ENCODE peak calls at places on chromosomes 6 and 20, in four cellular contexts. Y is K562, P is A549, T is HepG2. A is an unnamed sample.

GRCh38 chr20:17867119-17867518 is 101.5 kb downstream of the SNX5 start:
- DNase-seq in Y (no peak), P (no peak), T (no peak), A (no peak)

GRCh38 chr6:39203804-39204495 is 25.3 kb downstream of the KCNK5 start:
- DNase-seq in Y (peak), P (peak), T (no peak), A (peak)

GRCh38 chr6:30411515-30412207 is 66.7 kb downstream of the RPP21 start:
- DNase-seq in Y (peak), P (no peak), T (peak), A (peak)

GRCh38 chr20:24736844-24737211 is 212.2 kb upstream of the CST7 start:
- DNase-seq in Y (no peak), P (no peak), T (no peak), A (no peak)

GRCh38 chr6:37919417-37920157 is 100.1 kb downstream of the ZFAND3 start:
- DNase-seq in Y (no peak), P (no peak), T (no peak), A (no peak)

GRCh38 chr6:144415014-144415413 is 129.9 kb downstream of the UTRN start:
- DNase-seq in Y (no peak), P (peak), T (peak), A (no peak)

GRCh38 chr6:27630727-27631613 is 158.1 kb upstream of the ZNF184 start:
- DNase-seq in Y (peak), P (peak), T (peak), A (peak)

GRCh38 chr20:40336530-40336929 is 352.5 kb downstream of the MAFB start:
- DNase-seq in Y (no peak), P (no peak), T (no peak), A (no peak)

GRCh38 chr6:137390264-137390787 is 103.9 kb downstream of the OLIG3 start:
- DNase-seq in Y (no peak), P (no peak), T (no peak), A (no peak)

GRCh38 chr20:49398401-49399144 is 83.9 kb downstream of the KCNB1 start:
- DNase-seq in Y (peak), P (peak), T (no peak), A (no peak)

GRCh38 chr6:3789018-3789895 is 37.7 kb upstream of the PXDC1 start:
- DNase-seq in Y (no peak), P (no peak), T (peak), A (no peak)

GRCh38 chr20:49989234-49990065 is 6.7 kb downstream of the SNAI1 start:
- DNase-seq in Y (peak), P (no peak), T (no peak), A (peak)

GRCh38 chr20:51447097-51447764 is 95.3 kb downstream of the NFATC2 start:
- DNase-seq in Y (no peak), P (peak), T (peak), A (no peak)

GRCh38 chr6:14456941-14457340 is 339.4 kb downstream of the CD83 start:
- DNase-seq in Y (no peak), P (no peak), T (no peak), A (no peak)

GRCh38 chr6:41536884-41537347 is 9.3 kb upstream of the FOXP4 start:
- DNase-seq in Y (no peak), P (no peak), T (no peak), A (no peak)

GRCh38 chr6:28648878-28649375 is 123.2 kb downstream of the GPX5 start:
- DNase-seq in Y (no peak), P (peak), T (no peak), A (no peak)

GRCh38 chr6:30683137-30683979 is 3.1 kb downstream of the PPP1R18 start:
- DNase-seq in Y (no peak), P (no peak), T (no peak), A (no peak)

GRCh38 chr6:20441921-20442320 is 40.2 kb downstream of the E2F3 start:
- DNase-seq in Y (no peak), P (no peak), T (peak), A (no peak)

GRCh38 chr6:94389218-94389617 is 969.9 kb upstream of the EPHA7 start:
- DNase-seq in Y (no peak), P (no peak), T (no peak), A (no peak)

GRCh38 chr20:59751075-59751711 is 146.9 kb downstream of the PHACTR3 start:
- DNase-seq in Y (peak), P (peak), T (peak), A (peak)

GRCh38 chr20:64244870-64245603 is 10.5 kb upstream of the PCMTD2 start:
- DNase-seq in Y (no peak), P (no peak), T (no peak), A (no peak)

GRCh38 chr20:12660918-12661317 is 347.9 kb upstream of the SPTLC3 start:
- DNase-seq in Y (no peak), P (no peak), T (peak), A (peak)

GRCh38 chr6:3315841-3316240 is 57.1 kb downstream of the PSMG4 start:
- DNase-seq in Y (no peak), P (no peak), T (no peak), A (no peak)

GRCh38 chr6:150418825-150419594 is 50.2 kb downstream of the IYD start:
- DNase-seq in Y (peak), P (peak), T (peak), A (peak)

GRCh38 chr6:157586476-157587126 is 205.6 kb downstream of the ZDHHC14 start:
- DNase-seq in Y (no peak), P (no peak), T (peak), A (no peak)

GRCh38 chr20:50259705-50260479 is 69.3 kb downstream of the CEBPB start:
- DNase-seq in Y (peak), P (no peak), T (no peak), A (no peak)

GRCh38 chr6:16163535-16164300 is 34.8 kb downstream of the MYLIP start:
- DNase-seq in Y (no peak), P (no peak), T (no peak), A (no peak)

GRCh38 chr6:16165641-16166040 is 36.8 kb downstream of the MYLIP start:
- DNase-seq in Y (no peak), P (no peak), T (no peak), A (no peak)

GRCh38 chr6:16168858-16169257 is 40.0 kb downstream of the MYLIP start:
- DNase-seq in Y (no peak), P (no peak), T (peak), A (no peak)

GRCh38 chr6:16168121-16168520 is 39.2 kb downstream of the MYLIP start:
- DNase-seq in Y (no peak), P (no peak), T (no peak), A (no peak)

GRCh38 chr6:16167219-16167618 is 38.3 kb downstream of the MYLIP start:
- DNase-seq in Y (no peak), P (no peak), T (no peak), A (no peak)
- TF ChIP-seq USF2 in Y (no peak), P (no peak), T (no peak), A (no peak)

GRCh38 chr6:42615518-42615917 is 51.7 kb downstream of the UBR2 start:
- DNase-seq in Y (no peak), P (no peak), T (no peak), A (no peak)

GRCh38 chr6:42616716-42617115 is 52.9 kb downstream of the UBR2 start:
- DNase-seq in Y (no peak), P (no peak), T (no peak), A (no peak)

GRCh38 chr6:42619963-42620362 is 56.1 kb downstream of the UBR2 start:
- DNase-seq in Y (no peak), P (no peak), T (no peak), A (no peak)

GRCh38 chr6:42618105-42618504 is 54.3 kb downstream of the UBR2 start:
- DNase-seq in Y (no peak), P (no peak), T (no peak), A (no peak)

DNA sequence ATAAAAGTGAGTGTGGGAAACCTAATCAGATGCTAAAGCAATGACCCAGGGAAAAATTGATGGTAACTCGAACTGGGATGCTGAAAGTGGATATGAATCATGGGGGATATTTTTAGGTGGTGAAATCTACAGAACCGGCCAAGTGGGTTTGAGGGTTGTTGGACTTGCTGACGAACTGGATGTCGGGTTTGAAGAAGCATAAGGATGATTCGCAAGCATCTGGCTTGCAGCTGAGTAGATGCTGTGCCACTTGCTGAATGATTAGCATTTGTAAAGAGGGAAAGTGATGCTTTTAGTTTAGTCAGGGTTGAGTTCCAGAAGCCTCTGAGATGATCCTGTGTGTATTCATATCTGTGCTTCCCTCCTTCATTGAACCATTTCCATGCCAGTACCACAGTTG is 54.9 kb downstream of the UBR2 start:
- DNase-seq in Y (no peak), P (no peak), T (no peak), A (no peak)
- TF ChIP-seq NR3C1 in Y (no peak), P (no peak), T (no peak), A (no peak)

GRCh38 chr6:106064103-106064502 is 22.0 kb upstream of the PRDM1 start:
- DNase-seq in Y (no peak), P (no peak), T (no peak), A (no peak)
- TF ChIP-seq USF2 in Y (no peak), P (no peak), T (no peak), A (no peak)

DNA sequence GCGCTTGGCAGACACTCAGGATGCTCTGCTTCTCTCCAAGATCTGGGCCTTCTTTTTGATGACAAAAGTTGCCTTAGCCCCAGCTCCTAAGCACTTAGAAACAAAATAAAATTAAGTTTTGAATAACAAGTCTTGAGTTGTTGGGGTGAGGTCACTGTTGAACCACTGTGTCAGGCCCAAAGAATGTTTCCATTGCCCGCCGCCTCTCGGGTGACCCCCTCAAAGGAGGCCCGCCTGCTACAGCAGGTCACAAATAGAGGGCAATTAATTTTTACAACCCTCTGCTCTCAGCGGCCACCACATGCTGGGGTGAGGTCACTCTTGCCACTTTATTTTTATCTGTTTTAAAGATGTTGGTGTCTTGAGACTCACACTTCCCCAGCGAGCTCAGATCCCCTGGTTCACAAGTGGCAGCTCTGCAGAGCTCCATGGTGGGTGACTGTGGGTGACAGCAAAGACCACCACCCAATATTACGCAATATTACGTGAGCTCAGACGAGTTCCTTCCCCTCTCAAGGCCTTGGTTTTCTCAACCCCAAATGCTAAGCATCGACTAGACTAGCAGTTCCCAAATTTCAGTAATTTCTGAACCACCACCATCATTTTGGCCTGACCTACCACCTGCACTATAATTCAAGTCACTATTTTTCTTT is 247.7 kb upstream of the PMEPA1 start:
- DNase-seq in Y (no peak), P (no peak), T (no peak), A (no peak)
- TF ChIP-seq NR3C1 in Y (no peak), P (no peak), T (no peak), A (no peak)

GRCh38 chr20:53752971-53753879 is 159.6 kb upstream of the ZNF217 start:
- DNase-seq in Y (peak), P (no peak), T (no peak), A (no peak)
- TF ChIP-seq USF2 in Y (no peak), P (no peak), T (no peak), A (no peak)

DNA sequence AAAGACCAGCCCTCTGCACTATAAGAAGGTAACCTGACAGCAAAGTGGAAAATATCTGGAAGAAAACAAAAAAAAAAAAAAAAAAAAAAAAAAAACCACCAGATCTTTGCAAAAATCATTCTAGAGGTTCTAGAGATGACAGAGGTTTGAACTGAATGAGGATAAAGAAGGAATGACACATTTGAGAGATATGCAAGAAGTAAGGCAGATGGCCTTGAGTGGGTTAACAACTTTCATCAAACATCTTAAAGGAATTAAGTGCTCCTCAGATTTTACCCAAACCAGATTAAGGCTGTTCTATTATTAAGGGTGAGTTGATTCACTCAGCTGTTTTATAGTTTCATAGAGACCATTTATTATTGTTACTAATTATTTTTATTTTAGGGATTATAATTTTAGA is 62.0 kb downstream of the RSPO3 start:
- DNase-seq in Y (no peak), P (no peak), T (no peak), A (no peak)
- TF ChIP-seq NR3C1 in Y (no peak), P (no peak), T (no peak), A (no peak)

GRCh38 chr6:147642458-147642857 is 134.0 kb downstream of the SAMD5 start:
- DNase-seq in Y (no peak), P (no peak), T (no peak), A (no peak)
- TF ChIP-seq USF2 in Y (no peak), P (no peak), T (no peak), A (no peak)